ENCODE peak calls at places on chromosomes 12 and 14, in four cellular contexts. V, A, P and M are unnamed samples.

GRCh38 chr12:130846386-130846785 is 7.3 kb upstream of the STX2 start:
- DNase-seq in V (no peak), A (no peak), P (no peak), M (no peak)

GRCh38 chr14:79201545-79202247 is 1009.6 kb downstream of the DIO2 start:
- DNase-seq in A (no peak), P (no peak), V (no peak), M (no peak)

GRCh38 chr14:24813089-24813815 is 179.3 kb upstream of the GZMB start:
- DNase-seq in A (no peak), P (no peak), V (no peak), M (no peak)

GRCh38 chr12:130879781-130880389 is 8.0 kb downstream of the RAN start:
- DNase-seq in P (no peak), V (no peak), A (no peak), M (no peak)

GRCh38 chr12:7433276-7433822 is 10.6 kb downstream of the CD163L1 start:
- DNase-seq in A (no peak), P (no peak), V (no peak), M (no peak)

GRCh38 chr14:56118611-56119181 is 485 bp downstream of the PELI2 start:
- DNase-seq in A (no peak), P (no peak), V (no peak), M (no peak)

GRCh38 chr12:43832506-43833168 is 3.2 kb upstream of the TMEM117 start:
- DNase-seq in A (no peak), P (peak; percentile 50), V (no peak), M (no peak)

GRCh38 chr14:104881369-104881979 is 16.4 kb downstream of the CEP170B start:
- DNase-seq in A (no peak), P (no peak), V (no peak), M (no peak)

GRCh38 chr14:77031680-77032482 is 3.4 kb upstream of the IRF2BPL start:
- DNase-seq in V (no peak), P (no peak), A (no peak), M (no peak)

GRCh38 chr14:88323520-88324199 is 591 bp upstream of the KCNK10 start:
- DNase-seq in P (no peak), V (peak; percentile 61), A (peak; percentile 54), M (no peak)

GRCh38 chr12:38465020-38465419 is 148.4 kb downstream of the ALG10B start:
- DNase-seq in P (no peak), V (no peak), A (no peak), M (no peak)

GRCh38 chr14:97053941-97054340 is 256.8 kb downstream of the VRK1 start:
- DNase-seq in P (no peak), A (no peak), V (no peak), M (no peak)

GRCh38 chr14:30214456-30215090 is 286.9 kb upstream of the PRKD1 start:
- DNase-seq in A (peak; percentile 76), V (peak; percentile 14), P (no peak), M (peak; percentile 59)

GRCh38 chr12:95004610-95005009 is 1.1 kb upstream of the NDUFA12 start:
- DNase-seq in V (no peak), A (no peak), P (no peak), M (no peak)